ENCODE peak calls at places on chromosomes 1 and 21, in four cellular contexts. P, Y, V and X are unnamed samples.

GRCh38 chr1:183739082-183739481 is 65.8 kb upstream of the RGL1 start:
- DNase-seq in Y (no peak), P (no peak), V (no peak), X (no peak)

GRCh38 chr1:183554577-183554976 is 35.7 kb downstream of the NCF2 start:
- DNase-seq in Y (no peak), P (no peak), V (no peak), X (no peak)

GRCh38 chr1:22334860-22335550 is 116.6 kb upstream of the ZBTB40 start:
- DNase-seq in Y (no peak), P (no peak), V (no peak), X (no peak)

GRCh38 chr1:100606438-100606837 is 68.5 kb downstream of the GPR88 start:
- DNase-seq in Y (no peak), V (peak), P (peak), X (no peak)

GRCh38 chr1:10514490-10515235 is 39.9 kb downstream of the PEX14 start:
- DNase-seq in P (no peak), Y (no peak), V (peak), X (no peak)

GRCh38 chr1:67816506-67816905 is 16.8 kb downstream of the GNG12 start:
- DNase-seq in P (no peak), Y (no peak), V (no peak), X (no peak)

GRCh38 chr1:169904834-169905233 is 11.1 kb upstream of the SCYL3 start:
- DNase-seq in Y (no peak), P (no peak), V (no peak), X (no peak)

GRCh38 chr1:63913533-63913932 is 139.7 kb downstream of the ROR1 start:
- DNase-seq in P (no peak), Y (no peak), V (no peak), X (no peak)

GRCh38 chr1:178931843-178932551 is 61.1 kb upstream of the ANGPTL1 start:
- DNase-seq in V (peak), Y (no peak), P (peak), X (no peak)

GRCh38 chr1:180927841-180928240 is 15.1 kb downstream of the KIAA1614 start:
- DNase-seq in Y (no peak), V (no peak), P (no peak), X (no peak)

GRCh38 chr1:110672753-110673108 is 2.0 kb downstream of the KCNA3 start:
- DNase-seq in P (no peak), V (no peak), Y (no peak), X (no peak)

GRCh38 chr1:40232444-40232843 is 15.3 kb upstream of the TMCO2 start:
- DNase-seq in Y (no peak), V (no peak), P (no peak), X (no peak)

GRCh38 chr1:64505232-64505943 is 35.5 kb downstream of the CACHD1 start:
- DNase-seq in V (no peak), P (peak), Y (no peak), X (no peak)

GRCh38 chr1:22736496-22737088 is 26.0 kb downstream of the EPHB2 start:
- DNase-seq in P (no peak), V (no peak), Y (no peak), X (no peak)

GRCh38 chr1:36400825-36401601 is 3.3 kb upstream of the LSM10 start:
- DNase-seq in V (peak), P (peak), Y (no peak), X (no peak)

GRCh38 chr1:114260805-114261488 is 107.3 kb upstream of the SYT6 start:
- DNase-seq in Y (no peak), P (no peak), V (no peak), X (no peak)

GRCh38 chr1:234782821-234783220 is 172.8 kb upstream of the IRF2BP2 start:
- DNase-seq in P (no peak), Y (no peak), V (no peak), X (no peak)

GRCh38 chr1:44409019-44409602 is 4.1 kb downstream of the RNF220 start:
- DNase-seq in Y (no peak), V (no peak), P (no peak), X (no peak)

GRCh38 chr1:17081439-17081838 is 27.6 kb upstream of the SDHB start:
- DNase-seq in V (no peak), P (no peak), Y (no peak), X (no peak)

GRCh38 chr1:58000821-58001220 is 545.7 kb downstream of the OMA1 start:
- DNase-seq in P (no peak), V (no peak), Y (no peak), X (no peak)

GRCh38 chr1:112990271-112990670 is 34.3 kb upstream of the SLC16A1 start:
- DNase-seq in V (no peak), P (no peak), Y (no peak), X (no peak)

GRCh38 chr1:214372092-214372491 is 91.1 kb downstream of the SMYD2 start:
- DNase-seq in V (no peak), P (no peak), Y (no peak), X (no peak)

GRCh38 chr1:205480349-205481278 is 23.9 kb upstream of the CDK18 start:
- DNase-seq in V (no peak), P (no peak), Y (no peak), X (no peak)

GRCh38 chr1:48123647-48124046 is 98.9 kb upstream of the SLC5A9 start:
- DNase-seq in P (no peak), Y (no peak), V (no peak), X (no peak)

GRCh38 chr1:110555807-110556470 is 37.0 kb upstream of the KCNA10 start:
- DNase-seq in P (peak), Y (no peak), V (no peak), X (no peak)

GRCh38 chr1:36652586-36652985 is 169.9 kb upstream of the CSF3R start:
- DNase-seq in P (no peak), Y (no peak), V (no peak), X (no peak)

GRCh38 chr1:234998174-234998741 is 130.4 kb downstream of the TOMM20 start:
- DNase-seq in Y (no peak), P (peak), V (peak), X (no peak)

GRCh38 chr21:34243562-34243961 is 120.2 kb upstream of the KCNE2 start:
- DNase-seq in V (peak), Y (no peak), P (no peak), X (no peak)

GRCh38 chr1:113490384-113490783 is 100.1 kb downstream of the MAGI3 start:
- DNase-seq in V (no peak), Y (no peak), P (no peak), X (no peak)

GRCh38 chr1:34190692-34191091 is 14.0 kb downstream of the C1orf94 start:
- DNase-seq in V (no peak), P (no peak), Y (no peak), X (no peak)

GRCh38 chr1:231677442-231677841 is 50.9 kb downstream of the DISC1 start:
- DNase-seq in V (no peak), P (no peak), Y (no peak), X (no peak)

GRCh38 chr1:156868341-156868740 is 7.7 kb downstream of the NTRK1 start:
- DNase-seq in V (no peak), P (no peak), Y (no peak), X (no peak)

GRCh38 chr1:208173749-208174148 is 70.4 kb downstream of the PLXNA2 start:
- DNase-seq in V (no peak), P (no peak), Y (no peak), X (no peak)

GRCh38 chr1:208170252-208170651 is 73.9 kb downstream of the PLXNA2 start:
- DNase-seq in Y (no peak), V (no peak), P (peak), X (no peak)

GRCh38 chr1:208171615-208172388 is 72.4 kb downstream of the PLXNA2 start:
- DNase-seq in V (no peak), P (no peak), Y (no peak), X (no peak)

GRCh38 chr1:208174200-208174599 is 70.0 kb downstream of the PLXNA2 start:
- DNase-seq in Y (no peak), V (no peak), P (no peak), X (no peak)

DNA sequence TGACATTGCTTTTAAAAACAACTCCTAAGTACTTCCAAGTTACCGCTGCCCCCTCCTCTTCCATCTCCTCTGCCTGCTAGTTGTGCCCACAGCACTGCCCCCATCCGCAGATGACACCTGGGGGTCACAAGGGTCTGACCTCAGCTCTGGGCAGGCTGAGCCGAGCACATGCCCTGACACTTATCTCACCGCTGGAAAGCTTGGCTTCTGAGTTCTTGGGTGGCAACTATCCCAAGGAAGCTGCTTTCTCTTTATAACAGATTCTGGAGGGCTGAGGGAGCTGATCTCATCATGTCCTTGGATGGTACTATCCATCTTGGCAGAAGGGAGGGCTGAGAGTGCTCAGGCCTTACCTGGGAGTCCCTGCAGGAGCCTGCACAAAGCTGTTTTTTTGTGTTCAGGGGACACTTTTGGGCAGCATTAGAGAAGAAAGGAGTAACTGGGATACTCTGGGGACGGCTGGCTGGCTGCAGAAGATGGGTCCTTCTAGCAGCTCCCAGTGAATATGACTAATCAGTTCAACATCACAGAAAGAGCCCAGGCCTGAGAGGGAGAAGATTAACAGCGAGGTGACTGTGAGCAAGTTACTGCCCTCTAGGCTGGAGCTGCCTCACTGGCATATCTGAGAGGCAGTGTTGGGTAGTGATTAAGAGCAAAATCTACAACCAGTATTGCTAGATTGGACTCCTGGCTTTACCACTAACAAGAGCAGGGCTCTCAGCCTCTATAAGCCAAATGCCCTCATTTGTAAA is 71.6 kb downstream of the PLXNA2 start:
- DNase-seq in Y (no peak), P (no peak), V (no peak), X (no peak)
- TF ChIP-seq CTCF in Y (no peak), P (no peak), V (no peak), X (no peak)

GRCh38 chr1:216518844-216519627 is 95.8 kb upstream of the USH2A start:
- DNase-seq in P (no peak), V (no peak), Y (no peak), X (no peak)
- H3K4me3 ChIP-seq in P (no peak), V (no peak), Y (no peak), X (no peak)

GRCh38 chr1:165686121-165686970 is 12.0 kb downstream of the ALDH9A1 start:
- DNase-seq in Y (no peak), V (no peak), P (no peak), X (no peak)
- TF ChIP-seq CTCF in Y (no peak), V (peak), P (no peak), X (no peak)

GRCh38 chr1:19287436-19288185 is 959 bp downstream of the AKR7A3 start:
- DNase-seq in V (no peak), Y (no peak), P (no peak), X (no peak)
- H3K4me3 ChIP-seq in V (no peak), Y (no peak), P (no peak), X (no peak)